ENCODE peak calls at places on chromosomes 7 and 10, in six cellular contexts. One of them, this sample, is unnamed.
A peak's percentile ranks its signal among the peaks of the same experiment; 100 is the strongest.

GRCh38 chr7:42745357-42746022 is 166.4 kb downstream of the C7orf25 start:
- DNase-seq in GM23338: peak; percentile 89
- DNase-seq in GM23248: peak; percentile 49
- DNase-seq in PC-3: peak; percentile 42
- DNase-seq in SK-N-SH: peak; percentile 23
- DNase-seq in neural progenitor cell: peak; percentile 64
- DNase-seq in this sample: peak; percentile 42

GRCh38 chr10:70672165-70672992 is at the start of gene ADAMTS14:
- DNase-seq in GM23338: peak; percentile 78
- DNase-seq in GM23248: peak; percentile 80
- DNase-seq in PC-3: peak; percentile 61
- DNase-seq in SK-N-SH: peak; percentile 93
- DNase-seq in neural progenitor cell: peak; percentile 80
- DNase-seq in this sample: peak; percentile 50

GRCh38 chr10:29131952-29132820 is 156.7 kb upstream of the LYZL1 start:
- DNase-seq in GM23338: no peak
- DNase-seq in GM23248: peak; percentile 28
- DNase-seq in PC-3: peak; percentile 56
- DNase-seq in SK-N-SH: no peak
- DNase-seq in neural progenitor cell: no peak
- DNase-seq in this sample: no peak

GRCh38 chr10:65570143-65571010 is 1355.5 kb upstream of the LRRTM3 start:
- DNase-seq in GM23338: peak; percentile 87
- DNase-seq in GM23248: no peak
- DNase-seq in PC-3: peak; percentile 89
- DNase-seq in SK-N-SH: peak; percentile 51
- DNase-seq in neural progenitor cell: peak; percentile 78
- DNase-seq in this sample: no peak

GRCh38 chr7:32587431-32587948 is 92.2 kb downstream of the AVL9 start:
- DNase-seq in GM23338: no peak
- DNase-seq in GM23248: peak; percentile 63
- DNase-seq in PC-3: peak; percentile 25
- DNase-seq in SK-N-SH: no peak
- DNase-seq in neural progenitor cell: no peak
- DNase-seq in this sample: no peak

GRCh38 chr10:12414278-12414988 is 65.1 kb downstream of the CAMK1D start:
- DNase-seq in GM23338: no peak
- DNase-seq in GM23248: no peak
- DNase-seq in PC-3: no peak
- DNase-seq in SK-N-SH: no peak
- DNase-seq in neural progenitor cell: no peak
- DNase-seq in this sample: no peak

GRCh38 chr7:159281573-159281972 is 136.9 kb upstream of the VIPR2 start:
- DNase-seq in GM23338: no peak
- DNase-seq in GM23248: no peak
- DNase-seq in PC-3: no peak
- DNase-seq in SK-N-SH: no peak
- DNase-seq in neural progenitor cell: no peak
- DNase-seq in this sample: no peak

GRCh38 chr10:18713077-18713476 is 53.8 kb downstream of the ARL5B start:
- DNase-seq in GM23338: no peak
- DNase-seq in GM23248: peak; percentile 95
- DNase-seq in PC-3: peak; percentile 89
- DNase-seq in SK-N-SH: no peak
- DNase-seq in neural progenitor cell: no peak
- DNase-seq in this sample: no peak

GRCh38 chr7:155188357-155188756 is 109.3 kb upstream of the INSIG1 start:
- DNase-seq in GM23338: no peak
- DNase-seq in GM23248: no peak
- DNase-seq in PC-3: peak; percentile 14
- DNase-seq in SK-N-SH: no peak
- DNase-seq in neural progenitor cell: no peak
- DNase-seq in this sample: no peak

GRCh38 chr7:123876557-123877256 is 31.7 kb downstream of the HYAL4 start:
- DNase-seq in GM23338: no peak
- DNase-seq in GM23248: no peak
- DNase-seq in PC-3: no peak
- DNase-seq in SK-N-SH: peak; percentile 14
- DNase-seq in neural progenitor cell: no peak
- DNase-seq in this sample: no peak

GRCh38 chr7:137881607-137882260 is 35.0 kb upstream of the DGKI start:
- DNase-seq in GM23338: no peak
- DNase-seq in GM23248: no peak
- DNase-seq in PC-3: no peak
- DNase-seq in SK-N-SH: no peak
- DNase-seq in neural progenitor cell: no peak
- DNase-seq in this sample: no peak

GRCh38 chr7:151095123-151095797 is 9.0 kb downstream of the AGAP3 start:
- DNase-seq in GM23338: no peak
- DNase-seq in GM23248: no peak
- DNase-seq in PC-3: no peak
- DNase-seq in SK-N-SH: no peak
- DNase-seq in neural progenitor cell: no peak
- DNase-seq in this sample: no peak

GRCh38 chr10:126904807-126905686 is at the start of gene DOCK1:
- DNase-seq in GM23338: peak; percentile 86
- DNase-seq in GM23248: peak; percentile 91
- DNase-seq in PC-3: peak; percentile 69
- DNase-seq in SK-N-SH: peak; percentile 93
- DNase-seq in neural progenitor cell: peak; percentile 86
- DNase-seq in this sample: no peak

GRCh38 chr7:76507723-76508406 is 2.5 kb upstream of the UPK3B start:
- DNase-seq in GM23338: peak; percentile 4
- DNase-seq in GM23248: peak; percentile 22
- DNase-seq in PC-3: no peak
- DNase-seq in SK-N-SH: no peak
- DNase-seq in neural progenitor cell: peak; percentile 1
- DNase-seq in this sample: no peak

GRCh38 chr10:131685576-131685975 is 215.2 kb upstream of the PPP2R2D start:
- DNase-seq in GM23338: no peak
- DNase-seq in GM23248: no peak
- DNase-seq in PC-3: no peak
- DNase-seq in SK-N-SH: no peak
- DNase-seq in neural progenitor cell: no peak
- DNase-seq in this sample: no peak

GRCh38 chr10:119205926-119206602 is 1.3 kb upstream of the GRK5 start:
- DNase-seq in GM23338: peak; percentile 65
- DNase-seq in GM23248: no peak
- DNase-seq in PC-3: peak; percentile 37
- DNase-seq in SK-N-SH: peak; percentile 47
- DNase-seq in neural progenitor cell: peak; percentile 55
- DNase-seq in this sample: peak; percentile 39

GRCh38 chr10:127934383-127934782 is 27.5 kb downstream of the PTPRE start:
- DNase-seq in GM23338: no peak
- DNase-seq in GM23248: no peak
- DNase-seq in PC-3: no peak
- DNase-seq in SK-N-SH: no peak
- DNase-seq in neural progenitor cell: no peak
- DNase-seq in this sample: no peak

GRCh38 chr10:75475470-75476182 is 44.2 kb downstream of the LRMDA start:
- DNase-seq in GM23338: peak; percentile 21
- DNase-seq in GM23248: peak; percentile 27
- DNase-seq in PC-3: no peak
- DNase-seq in SK-N-SH: no peak
- DNase-seq in neural progenitor cell: no peak
- DNase-seq in this sample: no peak

GRCh38 chr10:3886191-3886590 is 101.2 kb upstream of the KLF6 start:
- DNase-seq in GM23338: peak; percentile 71
- DNase-seq in GM23248: peak; percentile 86
- DNase-seq in PC-3: no peak
- DNase-seq in SK-N-SH: peak; percentile 58
- DNase-seq in neural progenitor cell: peak; percentile 70
- DNase-seq in this sample: no peak

GRCh38 chr7:152869041-152869676 is 109.6 kb downstream of the ACTR3B start:
- DNase-seq in GM23338: no peak
- DNase-seq in GM23248: no peak
- DNase-seq in PC-3: no peak
- DNase-seq in SK-N-SH: no peak
- DNase-seq in neural progenitor cell: no peak
- DNase-seq in this sample: no peak

GRCh38 chr7:98354511-98355249 is 46.2 kb downstream of the BAIAP2L1 start:
- DNase-seq in GM23338: no peak
- DNase-seq in GM23248: peak; percentile 92
- DNase-seq in PC-3: peak; percentile 96
- DNase-seq in SK-N-SH: no peak
- DNase-seq in neural progenitor cell: no peak
- DNase-seq in this sample: no peak
- H2AFZ ChIP-seq in GM23338: no peak overlapping the region
- H2AFZ ChIP-seq in GM23248: peak overlapping the region; percentile 22
- H2AFZ ChIP-seq in PC-3: peak overlapping the region; percentile 4
- H2AFZ ChIP-seq in SK-N-SH: peak overlapping the region; percentile 81
- H2AFZ ChIP-seq in neural progenitor cell: no peak overlapping the region
- H2AFZ ChIP-seq in this sample: no peak overlapping the region

GRCh38 chr7:18504965-18505364 is 9.4 kb downstream of the HDAC9 start:
- DNase-seq in GM23338: no peak
- DNase-seq in GM23248: no peak
- DNase-seq in PC-3: no peak
- DNase-seq in SK-N-SH: no peak
- DNase-seq in neural progenitor cell: peak; percentile 31
- DNase-seq in this sample: no peak
- H3F3A ChIP-seq in GM23338: no peaks in the 10 kb centered on the region
- H3F3A ChIP-seq in GM23248: peaks cover 21% of the 10 kb centered on the region
- H3F3A ChIP-seq in PC-3: no peaks in the 10 kb centered on the region
- H3F3A ChIP-seq in SK-N-SH: peaks cover 44% of the 10 kb centered on the region
- H3F3A ChIP-seq in neural progenitor cell: peaks cover 3% of the 10 kb centered on the region
- H3F3A ChIP-seq in this sample: peaks cover 40% of the 10 kb centered on the region

DNA sequence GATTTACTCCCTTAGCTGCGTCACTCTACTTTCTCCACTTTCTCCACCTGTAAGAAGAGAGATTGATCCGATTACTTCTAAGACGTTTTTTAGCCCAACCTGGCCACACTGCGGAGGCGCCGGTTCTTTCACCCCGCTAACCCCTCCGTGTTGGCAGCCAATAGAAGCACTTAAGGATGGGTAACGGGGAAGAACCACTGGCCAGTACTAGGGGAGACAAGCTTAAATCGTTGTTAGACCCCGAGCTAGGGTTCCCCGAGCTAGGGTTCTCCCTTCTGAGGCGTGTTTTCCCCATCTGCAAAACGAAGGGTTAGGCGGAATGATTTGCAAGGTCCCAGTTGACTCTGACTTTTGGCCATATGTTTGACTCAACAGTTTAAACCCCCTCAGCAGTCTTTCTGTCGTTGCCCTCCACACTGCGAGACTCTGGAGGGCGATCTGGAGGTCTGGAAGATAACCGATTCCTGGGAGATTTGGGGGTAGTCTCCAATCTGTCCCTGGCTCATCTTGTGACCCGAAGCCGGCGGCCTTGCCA is 644 bp downstream of the UMAD1 start:
- DNase-seq in GM23338: peak; percentile 59
- DNase-seq in GM23248: peak; percentile 40
- DNase-seq in PC-3: peak; percentile 8
- DNase-seq in SK-N-SH: peak; percentile 46
- DNase-seq in neural progenitor cell: no peak
- DNase-seq in this sample: no peak
- TF ChIP-seq EZH2phosphoT487 in GM23338: no peak
- TF ChIP-seq EZH2phosphoT487 in GM23248: no peak
- TF ChIP-seq EZH2phosphoT487 in PC-3: no peak
- TF ChIP-seq EZH2phosphoT487 in SK-N-SH: no peak
- TF ChIP-seq EZH2phosphoT487 in neural progenitor cell: no peak
- TF ChIP-seq EZH2phosphoT487 in this sample: no peak

DNA sequence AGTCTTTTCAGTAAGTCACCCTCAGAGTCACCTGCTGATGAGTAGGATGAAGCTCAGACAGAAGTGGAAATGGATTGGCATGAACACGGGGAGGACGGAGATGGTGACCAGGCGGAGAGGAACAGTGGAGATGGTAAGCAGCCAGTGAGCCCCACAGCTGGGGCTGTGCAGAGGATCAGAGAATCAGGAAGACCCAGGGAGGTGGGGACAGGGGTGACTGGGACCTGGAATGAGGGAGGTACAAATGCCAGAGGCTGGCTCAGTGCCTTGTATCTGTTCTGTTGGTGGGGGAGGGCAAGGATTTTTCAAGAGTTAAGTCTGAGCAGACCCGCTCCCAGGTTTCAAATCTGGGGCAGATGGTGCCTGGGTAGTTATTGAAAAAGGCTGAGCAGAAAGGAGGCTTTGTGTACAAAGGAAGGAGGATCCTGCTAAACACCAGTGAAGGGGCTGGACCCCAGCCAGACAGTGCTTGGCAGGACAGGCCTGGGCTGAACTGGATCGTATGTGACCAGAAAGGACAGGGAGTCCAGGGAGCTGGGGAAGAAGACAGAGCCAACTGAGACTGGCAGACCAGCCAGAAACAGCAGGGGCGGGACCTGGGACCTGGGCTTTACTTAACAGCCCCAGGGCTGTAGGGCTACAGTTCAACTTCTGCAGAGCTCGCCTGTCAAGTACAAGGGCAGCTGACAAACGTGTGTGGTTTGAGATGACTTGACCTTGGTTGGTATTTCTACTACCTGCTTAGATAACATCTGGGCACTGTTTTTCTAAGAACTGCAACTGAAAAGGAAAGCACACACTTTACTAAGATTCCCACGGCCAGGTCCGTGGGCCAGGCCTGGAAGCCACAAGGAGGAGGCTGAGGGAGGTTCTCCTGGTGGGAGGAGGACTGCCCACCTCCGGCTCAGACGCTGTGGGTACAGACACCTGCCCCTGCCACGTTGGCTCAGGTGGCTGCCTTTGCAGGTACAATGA is 13.2 kb upstream of the FRMPD2 start:
- DNase-seq in GM23338: no peak
- DNase-seq in GM23248: no peak
- DNase-seq in PC-3: peak; percentile 26
- DNase-seq in SK-N-SH: peak; percentile 22
- DNase-seq in neural progenitor cell: no peak
- DNase-seq in this sample: no peak
- H2AFZ ChIP-seq in GM23338: no peak overlapping the region
- H2AFZ ChIP-seq in GM23248: no peak overlapping the region
- H2AFZ ChIP-seq in PC-3: no peak overlapping the region
- H2AFZ ChIP-seq in SK-N-SH: no peak overlapping the region
- H2AFZ ChIP-seq in neural progenitor cell: no peak overlapping the region
- H2AFZ ChIP-seq in this sample: peak overlapping the region; percentile 18

GRCh38 chr7:55202150-55202913 is 162.8 kb upstream of the LANCL2 start:
- DNase-seq in GM23338: no peak
- DNase-seq in GM23248: no peak
- DNase-seq in PC-3: no peak
- DNase-seq in SK-N-SH: no peak
- DNase-seq in neural progenitor cell: no peak
- DNase-seq in this sample: no peak

GRCh38 chr7:55200441-55200840 is 164.7 kb upstream of the LANCL2 start:
- DNase-seq in GM23338: no peak
- DNase-seq in GM23248: no peak
- DNase-seq in PC-3: no peak
- DNase-seq in SK-N-SH: no peak
- DNase-seq in neural progenitor cell: no peak
- DNase-seq in this sample: no peak

GRCh38 chr7:55205124-55205955 is 159.8 kb upstream of the LANCL2 start:
- DNase-seq in GM23338: no peak
- DNase-seq in GM23248: no peak
- DNase-seq in PC-3: no peak
- DNase-seq in SK-N-SH: no peak
- DNase-seq in neural progenitor cell: no peak
- DNase-seq in this sample: no peak

GRCh38 chr7:55206235-55207029 is 158.7 kb upstream of the LANCL2 start:
- DNase-seq in GM23338: no peak
- DNase-seq in GM23248: peak; percentile 46
- DNase-seq in PC-3: peak; percentile 11
- DNase-seq in SK-N-SH: no peak
- DNase-seq in neural progenitor cell: no peak
- DNase-seq in this sample: no peak

GRCh38 chr7:55203300-55203699 is 161.8 kb upstream of the LANCL2 start:
- DNase-seq in GM23338: no peak
- DNase-seq in GM23248: no peak
- DNase-seq in PC-3: no peak
- DNase-seq in SK-N-SH: no peak
- DNase-seq in neural progenitor cell: no peak
- DNase-seq in this sample: no peak
- H3F3A ChIP-seq in GM23338: peaks cover 4% of the 10 kb centered on the region
- H3F3A ChIP-seq in GM23248: peaks cover 32% of the 10 kb centered on the region
- H3F3A ChIP-seq in PC-3: no peaks in the 10 kb centered on the region
- H3F3A ChIP-seq in SK-N-SH: peaks cover 27% of the 10 kb centered on the region
- H3F3A ChIP-seq in neural progenitor cell: peaks cover 16% of the 10 kb centered on the region
- H3F3A ChIP-seq in this sample: no peaks in the 10 kb centered on the region